ENCODE peak calls at places on chromosome 5, in six cellular contexts. V, Y, B, T, M and C are unnamed samples.

GRCh38 chr5:160635046-160635445 is 213.4 kb downstream of the PTTG1 start:
- DNase-seq in M (no peak), Y (no peak), B (no peak), V (no peak), T (no peak), C (no peak)

GRCh38 chr5:179227578-179228311 is 117.5 kb downstream of the ADAMTS2 start:
- DNase-seq in M (no peak), B (no peak), V (no peak), Y (no peak), T (no peak), C (no peak)

GRCh38 chr5:91235194-91235793 is 147.8 kb downstream of the ARRDC3 start:
- DNase-seq in V (no peak), Y (no peak), T (peak; percentile 31), B (no peak), M (no peak), C (no peak)

GRCh38 chr5:157161996-157162395 is 4.1 kb downstream of the GARIN3 start:
- DNase-seq in Y (no peak), B (no peak), T (no peak), M (no peak), V (no peak), C (no peak)

GRCh38 chr5:138745268-138745667 is 8.0 kb upstream of the CTNNA1 start:
- DNase-seq in T (no peak), B (no peak), M (no peak), V (no peak), Y (no peak), C (no peak)

GRCh38 chr5:111072949-111073682 is 1.6 kb downstream of the TSLP start:
- DNase-seq in B (no peak), V (no peak), T (peak; percentile 20), Y (peak; percentile 40), M (no peak), C (no peak)

GRCh38 chr5:53542917-53543316 is 17.5 kb upstream of the NDUFS4 start:
- DNase-seq in Y (no peak), T (no peak), M (no peak), B (no peak), V (no peak), C (no peak)

GRCh38 chr5:108238936-108239887 is 142.7 kb downstream of the FBXL17 start:
- DNase-seq in Y (no peak), M (no peak), B (peak; percentile 4), V (no peak), T (peak; percentile 10), C (no peak)

GRCh38 chr5:28896949-28897348 is 1858.6 kb upstream of the CDH9 start:
- DNase-seq in V (no peak), Y (no peak), T (no peak), B (peak; percentile 31), M (no peak), C (peak; percentile 59)

GRCh38 chr5:169107316-169107715 is 193.6 kb downstream of the SLIT3 start:
- DNase-seq in M (no peak), V (peak; percentile 51), B (no peak), T (no peak), Y (no peak), C (no peak)

GRCh38 chr5:146919304-146919703 is 40.7 kb upstream of the PPP2R2B start:
- DNase-seq in M (no peak), V (no peak), B (no peak), T (no peak), Y (no peak), C (no peak)

GRCh38 chr5:168747987-168748777 is 169.0 kb upstream of the PANK3 start:
- DNase-seq in T (peak; percentile 12), Y (no peak), M (no peak), V (no peak), B (peak; percentile 1), C (no peak)